ENCODE peak calls at places on chromosome 18, in seven cellular contexts. One of them, this sample, is unnamed.

GRCh38 chr18:42287047-42287446 is 332.0 kb downstream of the PIK3C3 start:
- DNase-seq in lower leg skin: no peak
- DNase-seq in stimulated activated CD4-positive, alpha-beta T cell treated with anti-CD3 and anti-CD28 coated beads, TNF-alpha, amount 100 ng/mL, for 4 hours: no peak
- DNase-seq in nucleus accumbens: no peak
- DNase-seq in amygdala: no peak
- DNase-seq in HT1080: no peak
- DNase-seq in left lung: no peak
- DNase-seq in this sample: no peak

GRCh38 chr18:27447530-27447929 is 262.4 kb upstream of the CHST9 start:
- DNase-seq in stimulated activated CD4-positive, alpha-beta T cell treated with anti-CD3 and anti-CD28 coated beads, TNF-alpha, amount 100 ng/mL, for 4 hours: no peak
- DNase-seq in HT1080: no peak
- DNase-seq in lower leg skin: no peak
- DNase-seq in left lung: no peak
- DNase-seq in nucleus accumbens: no peak
- DNase-seq in amygdala: no peak
- DNase-seq in this sample: no peak

GRCh38 chr18:77055429-77056310 is 76.9 kb downstream of the MBP start:
- DNase-seq in amygdala: no peak
- DNase-seq in nucleus accumbens: no peak
- DNase-seq in left lung: peak; percentile 55
- DNase-seq in HT1080: no peak
- DNase-seq in lower leg skin: no peak
- DNase-seq in stimulated activated CD4-positive, alpha-beta T cell treated with anti-CD3 and anti-CD28 coated beads, TNF-alpha, amount 100 ng/mL, for 4 hours: no peak
- DNase-seq in this sample: no peak

GRCh38 chr18:10169064-10169562 is 255.3 kb downstream of the VAPA start:
- DNase-seq in nucleus accumbens: no peak
- DNase-seq in HT1080: no peak
- DNase-seq in lower leg skin: no peak
- DNase-seq in amygdala: no peak
- DNase-seq in left lung: no peak
- DNase-seq in stimulated activated CD4-positive, alpha-beta T cell treated with anti-CD3 and anti-CD28 coated beads, TNF-alpha, amount 100 ng/mL, for 4 hours: no peak
- DNase-seq in this sample: no peak

GRCh38 chr18:42025491-42025890 is 70.5 kb downstream of the PIK3C3 start:
- DNase-seq in amygdala: no peak
- DNase-seq in left lung: no peak
- DNase-seq in stimulated activated CD4-positive, alpha-beta T cell treated with anti-CD3 and anti-CD28 coated beads, TNF-alpha, amount 100 ng/mL, for 4 hours: no peak
- DNase-seq in lower leg skin: no peak
- DNase-seq in nucleus accumbens: no peak
- DNase-seq in HT1080: no peak
- DNase-seq in this sample: no peak

GRCh38 chr18:26342646-26343045 is 116.4 kb downstream of the TAF4B start:
- DNase-seq in left lung: no peak
- DNase-seq in HT1080: no peak
- DNase-seq in lower leg skin: no peak
- DNase-seq in nucleus accumbens: no peak
- DNase-seq in stimulated activated CD4-positive, alpha-beta T cell treated with anti-CD3 and anti-CD28 coated beads, TNF-alpha, amount 100 ng/mL, for 4 hours: no peak
- DNase-seq in amygdala: no peak
- DNase-seq in this sample: no peak

GRCh38 chr18:47701133-47701532 is 229.3 kb downstream of the SMAD2 start:
- DNase-seq in stimulated activated CD4-positive, alpha-beta T cell treated with anti-CD3 and anti-CD28 coated beads, TNF-alpha, amount 100 ng/mL, for 4 hours: no peak
- DNase-seq in lower leg skin: no peak
- DNase-seq in amygdala: no peak
- DNase-seq in HT1080: no peak
- DNase-seq in left lung: no peak
- DNase-seq in nucleus accumbens: no peak
- DNase-seq in this sample: no peak

GRCh38 chr18:53566622-53567021 is 657.8 kb downstream of the MBD2 start:
- DNase-seq in nucleus accumbens: no peak
- DNase-seq in left lung: no peak
- DNase-seq in lower leg skin: no peak
- DNase-seq in amygdala: no peak
- DNase-seq in HT1080: no peak
- DNase-seq in stimulated activated CD4-positive, alpha-beta T cell treated with anti-CD3 and anti-CD28 coated beads, TNF-alpha, amount 100 ng/mL, for 4 hours: no peak
- DNase-seq in this sample: no peak

GRCh38 chr18:63951302-63951705 is 2.2 kb downstream of the HMSD start:
- DNase-seq in left lung: no peak
- DNase-seq in nucleus accumbens: no peak
- DNase-seq in stimulated activated CD4-positive, alpha-beta T cell treated with anti-CD3 and anti-CD28 coated beads, TNF-alpha, amount 100 ng/mL, for 4 hours: no peak
- DNase-seq in lower leg skin: no peak
- DNase-seq in amygdala: no peak
- DNase-seq in HT1080: peak; percentile 46
- DNase-seq in this sample: no peak

GRCh38 chr18:33761363-33761762 is 183.3 kb downstream of the ASXL3 start:
- DNase-seq in nucleus accumbens: no peak
- DNase-seq in stimulated activated CD4-positive, alpha-beta T cell treated with anti-CD3 and anti-CD28 coated beads, TNF-alpha, amount 100 ng/mL, for 4 hours: no peak
- DNase-seq in amygdala: no peak
- DNase-seq in lower leg skin: no peak
- DNase-seq in HT1080: no peak
- DNase-seq in left lung: no peak
- DNase-seq in this sample: no peak

GRCh38 chr18:35050638-35051287 is 9.6 kb downstream of the MAPRE2 start:
- DNase-seq in HT1080: no peak
- DNase-seq in lower leg skin: no peak
- DNase-seq in nucleus accumbens: no peak
- DNase-seq in stimulated activated CD4-positive, alpha-beta T cell treated with anti-CD3 and anti-CD28 coated beads, TNF-alpha, amount 100 ng/mL, for 4 hours: no peak
- DNase-seq in left lung: no peak
- DNase-seq in amygdala: no peak
- DNase-seq in this sample: no peak

GRCh38 chr18:51196811-51197660 is 445 bp downstream of the MEX3C start:
- DNase-seq in stimulated activated CD4-positive, alpha-beta T cell treated with anti-CD3 and anti-CD28 coated beads, TNF-alpha, amount 100 ng/mL, for 4 hours: no peak
- DNase-seq in lower leg skin: peak; percentile 48
- DNase-seq in amygdala: peak; percentile 42
- DNase-seq in nucleus accumbens: no peak
- DNase-seq in left lung: peak; percentile 69
- DNase-seq in HT1080: peak; percentile 49
- DNase-seq in this sample: peak; percentile 26

GRCh38 chr18:21167641-21168372 is 56.2 kb upstream of the ROCK1 start:
- DNase-seq in amygdala: no peak
- DNase-seq in HT1080: peak; percentile 15
- DNase-seq in left lung: no peak
- DNase-seq in lower leg skin: no peak
- DNase-seq in nucleus accumbens: no peak
- DNase-seq in stimulated activated CD4-positive, alpha-beta T cell treated with anti-CD3 and anti-CD28 coated beads, TNF-alpha, amount 100 ng/mL, for 4 hours: no peak
- DNase-seq in this sample: no peak

GRCh38 chr18:2891526-2892431 is 45.0 kb downstream of the EMILIN2 start:
- DNase-seq in lower leg skin: no peak
- DNase-seq in nucleus accumbens: no peak
- DNase-seq in amygdala: no peak
- DNase-seq in left lung: no peak
- DNase-seq in stimulated activated CD4-positive, alpha-beta T cell treated with anti-CD3 and anti-CD28 coated beads, TNF-alpha, amount 100 ng/mL, for 4 hours: no peak
- DNase-seq in HT1080: peak; percentile 26
- DNase-seq in this sample: no peak

GRCh38 chr18:67509711-67510110 is 6.8 kb downstream of the DSEL start:
- DNase-seq in left lung: no peak
- DNase-seq in amygdala: no peak
- DNase-seq in nucleus accumbens: no peak
- DNase-seq in lower leg skin: no peak
- DNase-seq in stimulated activated CD4-positive, alpha-beta T cell treated with anti-CD3 and anti-CD28 coated beads, TNF-alpha, amount 100 ng/mL, for 4 hours: no peak
- DNase-seq in HT1080: no peak
- DNase-seq in this sample: no peak

GRCh38 chr18:41829648-41830516 is 125.2 kb upstream of the PIK3C3 start:
- DNase-seq in HT1080: peak; percentile 69
- DNase-seq in left lung: no peak
- DNase-seq in stimulated activated CD4-positive, alpha-beta T cell treated with anti-CD3 and anti-CD28 coated beads, TNF-alpha, amount 100 ng/mL, for 4 hours: no peak
- DNase-seq in amygdala: no peak
- DNase-seq in lower leg skin: no peak
- DNase-seq in nucleus accumbens: no peak
- DNase-seq in this sample: no peak

GRCh38 chr18:56952026-56952425 is 194.9 kb upstream of the BOD1L2 start:
- DNase-seq in lower leg skin: no peak
- DNase-seq in amygdala: no peak
- DNase-seq in HT1080: no peak
- DNase-seq in stimulated activated CD4-positive, alpha-beta T cell treated with anti-CD3 and anti-CD28 coated beads, TNF-alpha, amount 100 ng/mL, for 4 hours: no peak
- DNase-seq in left lung: no peak
- DNase-seq in nucleus accumbens: no peak
- DNase-seq in this sample: no peak

GRCh38 chr18:51072586-51073303 is 42.7 kb downstream of the SMAD4 start:
- DNase-seq in HT1080: no peak
- DNase-seq in stimulated activated CD4-positive, alpha-beta T cell treated with anti-CD3 and anti-CD28 coated beads, TNF-alpha, amount 100 ng/mL, for 4 hours: no peak
- DNase-seq in nucleus accumbens: no peak
- DNase-seq in lower leg skin: no peak
- DNase-seq in left lung: no peak
- DNase-seq in amygdala: no peak
- DNase-seq in this sample: no peak

GRCh38 chr18:48841381-48842258 is 109.1 kb downstream of the SMAD7 start:
- DNase-seq in left lung: peak; percentile 87
- DNase-seq in nucleus accumbens: no peak
- DNase-seq in stimulated activated CD4-positive, alpha-beta T cell treated with anti-CD3 and anti-CD28 coated beads, TNF-alpha, amount 100 ng/mL, for 4 hours: no peak
- DNase-seq in lower leg skin: peak; percentile 50
- DNase-seq in HT1080: no peak
- DNase-seq in amygdala: no peak
- DNase-seq in this sample: no peak

GRCh38 chr18:42114310-42114943 is 159.4 kb downstream of the PIK3C3 start:
- DNase-seq in amygdala: peak; percentile 44
- DNase-seq in HT1080: peak; percentile 77
- DNase-seq in stimulated activated CD4-positive, alpha-beta T cell treated with anti-CD3 and anti-CD28 coated beads, TNF-alpha, amount 100 ng/mL, for 4 hours: peak; percentile 17
- DNase-seq in lower leg skin: peak; percentile 64
- DNase-seq in left lung: no peak
- DNase-seq in nucleus accumbens: peak; percentile 67
- DNase-seq in this sample: peak; percentile 48

GRCh38 chr18:74278983-74279382 is 12.8 kb downstream of the CYB5A start:
- DNase-seq in amygdala: no peak
- DNase-seq in nucleus accumbens: no peak
- DNase-seq in lower leg skin: no peak
- DNase-seq in left lung: no peak
- DNase-seq in stimulated activated CD4-positive, alpha-beta T cell treated with anti-CD3 and anti-CD28 coated beads, TNF-alpha, amount 100 ng/mL, for 4 hours: no peak
- DNase-seq in HT1080: no peak
- DNase-seq in this sample: no peak

GRCh38 chr18:4433762-4434161 is 21.3 kb downstream of the DLGAP1 start:
- DNase-seq in lower leg skin: no peak
- DNase-seq in HT1080: peak; percentile 57
- DNase-seq in stimulated activated CD4-positive, alpha-beta T cell treated with anti-CD3 and anti-CD28 coated beads, TNF-alpha, amount 100 ng/mL, for 4 hours: no peak
- DNase-seq in nucleus accumbens: no peak
- DNase-seq in amygdala: no peak
- DNase-seq in left lung: no peak
- DNase-seq in this sample: no peak

GRCh38 chr18:63971320-63972071 is 1.6 kb downstream of the SERPINB8 start:
- DNase-seq in amygdala: no peak
- DNase-seq in HT1080: no peak
- DNase-seq in left lung: no peak
- DNase-seq in lower leg skin: no peak
- DNase-seq in nucleus accumbens: no peak
- DNase-seq in stimulated activated CD4-positive, alpha-beta T cell treated with anti-CD3 and anti-CD28 coated beads, TNF-alpha, amount 100 ng/mL, for 4 hours: no peak
- DNase-seq in this sample: no peak

GRCh38 chr18:51522338-51522737 is 324.9 kb upstream of the MEX3C start:
- DNase-seq in nucleus accumbens: no peak
- DNase-seq in lower leg skin: no peak
- DNase-seq in HT1080: no peak
- DNase-seq in left lung: no peak
- DNase-seq in stimulated activated CD4-positive, alpha-beta T cell treated with anti-CD3 and anti-CD28 coated beads, TNF-alpha, amount 100 ng/mL, for 4 hours: no peak
- DNase-seq in amygdala: no peak
- DNase-seq in this sample: no peak

GRCh38 chr18:63844254-63844653 is 43.3 kb upstream of the SERPINB2 start:
- DNase-seq in HT1080: peak; percentile 61
- DNase-seq in left lung: no peak
- DNase-seq in stimulated activated CD4-positive, alpha-beta T cell treated with anti-CD3 and anti-CD28 coated beads, TNF-alpha, amount 100 ng/mL, for 4 hours: no peak
- DNase-seq in amygdala: no peak
- DNase-seq in lower leg skin: no peak
- DNase-seq in nucleus accumbens: no peak
- DNase-seq in this sample: no peak

GRCh38 chr18:9742588-9743131 is 34.6 kb downstream of the RAB31 start:
- DNase-seq in lower leg skin: no peak
- DNase-seq in amygdala: no peak
- DNase-seq in left lung: no peak
- DNase-seq in stimulated activated CD4-positive, alpha-beta T cell treated with anti-CD3 and anti-CD28 coated beads, TNF-alpha, amount 100 ng/mL, for 4 hours: no peak
- DNase-seq in HT1080: peak; percentile 83
- DNase-seq in nucleus accumbens: no peak
- DNase-seq in this sample: no peak